ENCODE peak calls at places on chromosome 18, in six cellular contexts. G is heart left ventricle, M is endothelial cell of umbilical vein, N is uterus, X is upper lobe of left lung, E is esophagus squamous epithelium. V is an unnamed sample.

GRCh38 chr18:62505669-62506494 is 16.9 kb upstream of the ZCCHC2 start:
- DNase-seq in G (no peak), M (peak), N (no peak), X (no peak), E (no peak), V (no peak)

GRCh38 chr18:29491907-29492306 is 1315.0 kb upstream of the CDH2 start:
- DNase-seq in G (no peak), M (no peak), N (no peak), X (no peak), E (no peak), V (no peak)

GRCh38 chr18:45251236-45251635 is 364.0 kb upstream of the SLC14A2 start:
- DNase-seq in G (no peak), M (no peak), N (no peak), X (no peak), E (no peak), V (no peak)

GRCh38 chr18:43661570-43661969 is 384.3 kb upstream of the SYT4 start:
- DNase-seq in G (no peak), M (peak), N (no peak), X (no peak), E (no peak), V (no peak)

GRCh38 chr18:29653816-29654215 is 1388.7 kb downstream of the DSC3 start:
- DNase-seq in G (no peak), M (no peak), N (no peak), X (no peak), E (no peak), V (no peak)

GRCh38 chr18:12310762-12311161 is 2.7 kb downstream of the TUBB6 start:
- DNase-seq in G (no peak), M (no peak), N (no peak), X (no peak), E (no peak), V (no peak)

GRCh38 chr18:63848159-63848558 is 39.3 kb upstream of the SERPINB2 start:
- DNase-seq in G (no peak), M (peak), N (no peak), X (no peak), E (no peak), V (no peak)

GRCh38 chr18:65750421-65751144 is at the start of gene CDH7:
- DNase-seq in G (no peak), M (no peak), N (no peak), X (peak), E (no peak), V (no peak)

GRCh38 chr18:67266591-67267237 is 249.8 kb downstream of the DSEL start:
- DNase-seq in G (no peak), M (peak), N (no peak), X (no peak), E (no peak), V (no peak)

GRCh38 chr18:10101293-10101701 is 187.5 kb downstream of the VAPA start:
- DNase-seq in G (peak), M (peak), N (no peak), X (no peak), E (no peak), V (no peak)

GRCh38 chr18:31049189-31049588 is 6.6 kb upstream of the DSC3 start:
- DNase-seq in G (no peak), M (no peak), N (no peak), X (no peak), E (no peak), V (no peak)

GRCh38 chr18:69469444-69469919 is 68.8 kb downstream of the DOK6 start:
- DNase-seq in G (no peak), M (no peak), N (no peak), X (peak), E (no peak), V (no peak)

GRCh38 chr18:33826151-33826550 is 248.1 kb downstream of the ASXL3 start:
- DNase-seq in G (no peak), M (no peak), N (no peak), X (no peak), E (no peak), V (no peak)

GRCh38 chr18:22167471-22168151 is 1.8 kb upstream of the GATA6 start:
- DNase-seq in G (no peak), M (peak), N (peak), X (peak), E (no peak), V (no peak)

GRCh38 chr18:42958353-42958752 is 157.1 kb downstream of the RIT2 start:
- DNase-seq in G (no peak), M (no peak), N (no peak), X (no peak), E (no peak), V (no peak)

DNA sequence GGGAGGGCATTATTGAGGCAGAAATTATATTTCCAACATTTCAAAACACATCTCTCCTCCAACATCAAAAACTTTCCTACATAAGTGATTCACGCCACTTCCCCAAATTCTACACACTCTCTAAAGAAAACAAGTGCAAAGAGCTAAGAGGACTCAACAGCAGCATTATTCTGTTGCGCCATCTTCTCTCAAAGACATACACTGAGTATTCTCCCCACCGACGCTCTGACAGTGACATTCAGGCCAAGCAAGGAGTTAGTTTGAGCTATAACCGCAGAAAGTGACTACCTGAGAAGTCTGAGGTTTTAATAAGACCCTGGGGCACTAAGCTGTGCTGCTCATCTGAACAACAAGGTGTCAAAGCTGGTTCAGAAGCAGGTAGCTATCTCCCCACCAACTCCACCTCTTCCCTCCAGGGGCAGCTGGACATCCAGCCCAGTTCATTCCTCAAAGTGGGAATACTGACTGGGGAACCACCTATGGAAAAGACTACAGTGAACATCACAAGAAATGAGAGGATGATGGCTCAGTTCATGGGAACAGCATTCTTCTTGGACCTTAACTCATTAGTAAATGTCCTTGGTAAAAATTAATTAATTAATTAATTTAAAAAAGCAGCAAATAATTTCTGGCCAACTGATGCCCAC is 309.5 kb upstream of the CCDC68 start:
- DNase-seq in G (no peak), M (no peak), N (no peak), X (no peak), E (no peak), V (no peak)
- TF ChIP-seq POLR2A in G (no peak), M (no peak), N (no peak), X (no peak), E (no peak), V (no peak)

GRCh38 chr18:3594760-3595241 is 144.8 kb downstream of the TGIF1 start:
- DNase-seq in G (peak), M (no peak), N (peak), X (no peak), E (no peak), V (no peak)

GRCh38 chr18:3597159-3597977 is 147.4 kb downstream of the TGIF1 start:
- DNase-seq in G (no peak), M (no peak), N (no peak), X (no peak), E (no peak), V (no peak)

GRCh38 chr18:3596324-3597158 is 146.6 kb downstream of the TGIF1 start:
- DNase-seq in G (peak), M (peak), N (peak), X (no peak), E (no peak), V (no peak)

GRCh38 chr18:3593904-3594759 is 144.2 kb downstream of the TGIF1 start:
- DNase-seq in G (peak), M (peak), N (peak), X (no peak), E (peak), V (peak)

DNA sequence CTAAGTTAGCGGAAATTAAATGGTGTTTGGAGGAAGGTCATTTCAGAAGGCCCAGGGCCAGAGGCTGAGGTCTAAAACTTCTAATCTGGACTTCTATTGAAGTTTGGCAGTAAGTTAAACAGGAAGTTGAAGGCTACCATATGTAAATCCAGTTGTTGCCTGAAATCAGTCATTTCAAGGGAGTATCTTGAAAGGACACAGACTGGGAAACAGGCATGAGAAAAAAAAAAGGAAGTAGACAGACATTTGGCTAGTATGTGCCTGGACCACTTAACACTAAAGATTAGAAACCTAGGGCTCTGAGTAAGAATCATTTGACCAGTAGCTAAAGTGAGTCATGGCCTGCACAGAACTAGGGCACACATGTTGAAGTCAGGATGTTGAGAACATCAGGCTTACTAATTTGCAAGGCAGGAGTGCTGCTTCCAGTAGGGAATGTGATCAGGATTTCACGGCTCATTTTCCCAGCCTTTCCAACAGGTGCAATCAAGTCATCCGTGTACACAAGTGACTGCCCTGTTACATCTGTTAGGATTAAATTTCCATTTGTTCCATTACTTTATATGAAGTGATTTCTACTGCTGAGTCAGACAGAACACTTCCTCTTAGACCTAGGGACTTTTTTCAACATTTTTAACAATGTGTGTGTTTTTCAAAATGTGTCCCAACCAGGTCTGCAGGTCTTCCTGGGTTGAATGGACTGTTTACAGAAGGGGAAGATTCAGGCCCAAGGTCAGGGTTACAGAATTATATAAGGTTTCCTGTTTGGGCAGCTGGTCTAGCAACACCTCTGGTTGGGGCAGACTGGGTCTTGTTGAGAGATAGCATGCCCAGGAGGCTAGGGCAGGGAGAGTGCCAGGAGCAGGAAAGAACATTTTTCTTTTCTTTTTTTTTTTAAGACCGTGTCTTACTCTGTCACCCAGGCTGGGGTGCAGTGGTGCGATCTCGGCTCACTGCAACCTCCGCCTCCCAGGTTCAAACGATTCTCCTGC is 145.6 kb downstream of the TGIF1 start:
- DNase-seq in G (peak), M (peak), N (peak), X (no peak), E (no peak), V (no peak)
- TF ChIP-seq POLR2A in G (no peak), M (peak), N (peak), X (peak), E (peak), V (no peak)

DNA sequence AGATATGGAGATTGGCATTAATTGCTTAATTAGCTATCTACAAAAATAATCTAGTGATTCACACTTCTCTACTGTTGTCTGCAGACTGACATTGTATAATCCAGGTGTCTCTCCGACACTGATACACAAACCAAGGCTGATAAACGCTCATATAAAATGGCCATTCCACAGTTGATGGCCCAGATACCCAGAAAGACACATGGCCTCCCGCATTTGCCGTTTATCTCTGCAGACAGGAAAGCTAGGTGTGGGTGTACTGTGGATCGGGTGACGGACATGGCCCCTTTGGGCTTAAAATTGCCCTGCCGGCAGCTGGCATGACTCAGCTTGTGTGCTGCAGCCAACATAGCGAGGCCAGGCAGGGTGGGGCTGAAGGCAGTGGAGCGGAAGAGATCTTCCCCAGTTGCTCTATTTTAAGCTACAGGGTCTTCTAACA is 18.5 kb downstream of the PMAIP1 start:
- DNase-seq in G (peak), M (no peak), N (no peak), X (no peak), E (peak), V (no peak)
- TF ChIP-seq POLR2A in G (no peak), M (no peak), N (no peak), X (no peak), E (no peak), V (no peak)

GRCh38 chr18:57077786-57078552 is 68.9 kb upstream of the BOD1L2 start:
- DNase-seq in G (no peak), M (no peak), N (no peak), X (no peak), E (no peak), V (no peak)
- TF ChIP-seq POLR2A in G (no peak), M (no peak), N (no peak), X (no peak), E (no peak), V (no peak)

DNA sequence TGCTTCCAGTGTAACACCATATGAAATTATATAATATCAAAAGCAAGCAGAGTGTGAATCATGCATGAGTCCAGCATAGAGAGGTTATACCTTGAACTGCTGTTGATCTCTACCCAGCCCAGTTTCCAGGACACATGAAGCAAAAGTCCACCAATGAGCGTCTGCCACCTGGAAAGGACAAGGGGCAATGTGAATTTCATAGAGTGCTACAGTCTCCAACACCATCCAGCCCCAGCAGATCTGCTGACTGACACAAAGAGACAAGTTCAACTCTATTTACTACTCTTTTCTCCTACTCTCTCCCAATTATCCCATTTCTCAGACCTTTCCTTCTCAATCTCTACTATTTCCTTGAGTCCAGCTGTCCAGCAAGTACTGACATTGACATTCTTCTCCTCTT is 31.8 kb upstream of the RIOK3 start:
- DNase-seq in G (no peak), M (no peak), N (no peak), X (no peak), E (no peak), V (no peak)
- TF ChIP-seq POLR2A in G (no peak), M (no peak), N (no peak), X (no peak), E (no peak), V (no peak)

DNA sequence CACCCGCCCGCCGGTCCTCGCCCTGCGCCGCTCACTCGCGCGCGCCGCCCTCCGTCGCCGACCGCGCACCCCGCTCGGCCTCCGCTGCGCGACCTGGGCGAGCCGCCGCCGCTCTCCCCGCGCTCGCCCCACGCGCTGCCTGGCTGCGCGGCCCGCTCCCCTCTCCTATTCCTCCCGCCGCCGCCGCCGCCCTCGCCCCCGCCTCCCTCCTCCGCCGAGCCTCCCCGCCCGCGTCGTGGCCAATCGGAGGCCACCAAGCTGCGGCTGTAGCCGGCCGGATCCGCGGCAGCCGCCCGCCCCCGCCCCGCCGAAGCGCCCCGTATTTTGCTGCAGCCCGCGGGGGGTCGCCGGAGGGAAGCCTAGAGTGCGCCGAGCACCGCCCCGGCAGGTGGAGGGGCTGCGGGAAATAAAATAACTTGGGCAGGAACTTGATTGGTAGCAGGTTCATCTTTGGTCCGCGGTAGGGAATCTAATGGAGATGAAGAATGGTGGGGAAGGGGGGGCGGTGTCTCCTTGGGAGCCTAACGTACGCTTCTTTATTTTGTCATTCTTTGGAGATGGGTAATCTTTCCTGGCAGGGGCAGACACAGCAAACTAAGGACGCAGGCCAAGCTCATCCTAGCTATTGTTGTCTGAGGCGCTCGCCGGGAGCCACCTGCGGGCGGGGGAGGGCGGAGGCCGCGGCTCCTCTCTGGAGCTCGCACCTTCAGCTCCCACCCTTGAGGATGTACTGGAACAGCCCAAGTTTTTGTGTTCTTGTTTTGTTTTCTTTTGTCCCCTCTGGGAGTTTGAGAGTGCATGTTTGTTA is 1.1 kb upstream of the CDH2 start:
- DNase-seq in G (peak), M (peak), N (peak), X (peak), E (no peak), V (peak)
- TF ChIP-seq POLR2A in G (no peak), M (no peak), N (no peak), X (no peak), E (no peak), V (peak)

DNA sequence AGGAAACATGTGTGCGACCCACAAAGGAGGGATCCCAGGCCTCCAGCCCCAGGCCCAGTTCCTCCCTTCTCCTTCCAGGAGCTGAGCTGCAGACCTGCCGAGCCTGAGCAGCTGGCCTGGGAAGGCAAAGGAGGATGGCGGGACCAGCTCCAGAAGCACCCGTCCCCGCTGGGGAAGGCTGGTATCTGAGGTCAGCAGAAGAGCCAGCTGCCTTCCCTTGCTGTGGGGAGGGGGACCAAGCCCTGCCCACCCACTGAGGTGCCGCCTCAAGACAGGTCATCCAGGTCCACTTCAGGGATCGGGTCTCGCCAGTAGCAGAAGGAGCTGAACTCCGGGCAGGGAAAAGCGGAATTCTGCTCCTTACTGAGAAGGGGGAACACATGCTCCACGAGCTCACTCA is 73.2 kb downstream of the EMILIN2 start:
- DNase-seq in G (no peak), M (no peak), N (no peak), X (peak), E (no peak), V (no peak)
- TF ChIP-seq POLR2A in G (no peak), M (no peak), N (no peak), X (no peak), E (no peak), V (no peak)

GRCh38 chr18:48949606-48950535 is 894 bp downstream of the SMAD7 start:
- DNase-seq in G (no peak), M (peak), N (no peak), X (peak), E (no peak), V (no peak)

GRCh38 chr18:48953096-48953706 is 2.4 kb upstream of the SMAD7 start:
- DNase-seq in G (no peak), M (no peak), N (no peak), X (no peak), E (no peak), V (no peak)

GRCh38 chr18:48952287-48953095 is 1.7 kb upstream of the SMAD7 start:
- DNase-seq in G (peak), M (peak), N (peak), X (peak), E (no peak), V (peak)

GRCh38 chr18:48950536-48951447 is at the start of gene SMAD7:
- DNase-seq in G (no peak), M (peak), N (no peak), X (peak), E (no peak), V (no peak)

GRCh38 chr18:48951448-48952286 is 902 bp upstream of the SMAD7 start:
- DNase-seq in G (peak), M (peak), N (peak), X (peak), E (peak), V (peak)
- TF ChIP-seq POLR2A in G (no peak), M (peak), N (peak), X (peak), E (peak), V (peak)

V was measured in H54.